ENCODE peak calls at places on chromosome X, in nine cellular contexts. I is heart left ventricle, V is ovary, Z is right lobe of liver, Y is HCT116, Q is transverse colon, P is adrenal gland, H is IMR-90, S is sigmoid colon. K is an unnamed sample.

GRCh38 chrX:74232859-74233258 is 71.1 kb upstream of the ZCCHC13 start:
- DNase-seq in I (no peak), V (no peak), Z (no peak), Y (no peak), Q (no peak), P (no peak), H (peak; percentile 23), S (no peak), K (no peak)

GRCh38 chrX:136209016-136209738 is 42.0 kb downstream of the MAP7D3 start:
- DNase-seq in I (peak; percentile 59), V (peak; percentile 71), Z (peak; percentile 45), Y (no peak), Q (peak; percentile 45), P (peak; percentile 80), H (peak; percentile 56), S (peak; percentile 84), K (peak; percentile 54)

GRCh38 chrX:1451676-1452496 is 823 bp downstream of the ASMTL start:
- DNase-seq in I (peak; percentile 42), V (peak; percentile 51), Z (no peak), Y (no peak), Q (peak; percentile 33), P (peak; percentile 65), H (no peak), S (peak; percentile 80), K (no peak)

GRCh38 chrX:119870626-119871131 is 854 bp downstream of the RNF113A start:
- DNase-seq in I (no peak), V (no peak), Z (no peak), Y (no peak), Q (peak; percentile 29), P (peak; percentile 53), H (peak; percentile 23), S (peak; percentile 52), K (peak; percentile 13)

GRCh38 chrX:117134983-117135382 is 672.2 kb upstream of the CT83 start:
- DNase-seq in I (no peak), V (no peak), Z (no peak), Y (no peak), Q (no peak), P (no peak), H (no peak), S (no peak), K (no peak)

GRCh38 chrX:23333842-23334535 is 660 bp upstream of the PTCHD1 start:
- DNase-seq in I (no peak), V (no peak), Z (no peak), Y (no peak), Q (peak; percentile 17), P (no peak), H (no peak), S (peak; percentile 71), K (no peak)

GRCh38 chrX:131728295-131729145 is 184.6 kb downstream of the OR13H1 start:
- DNase-seq in I (peak; percentile 73), V (peak; percentile 90), Z (peak; percentile 46), Y (no peak), Q (peak; percentile 85), P (no peak), H (peak; percentile 86), S (peak; percentile 91), K (peak; percentile 87)

GRCh38 chrX:54865208-54865607 is 55.4 kb upstream of the TRO start:
- DNase-seq in I (no peak), V (no peak), Z (no peak), Y (no peak), Q (no peak), P (no peak), H (no peak), S (no peak), K (no peak)

DNA sequence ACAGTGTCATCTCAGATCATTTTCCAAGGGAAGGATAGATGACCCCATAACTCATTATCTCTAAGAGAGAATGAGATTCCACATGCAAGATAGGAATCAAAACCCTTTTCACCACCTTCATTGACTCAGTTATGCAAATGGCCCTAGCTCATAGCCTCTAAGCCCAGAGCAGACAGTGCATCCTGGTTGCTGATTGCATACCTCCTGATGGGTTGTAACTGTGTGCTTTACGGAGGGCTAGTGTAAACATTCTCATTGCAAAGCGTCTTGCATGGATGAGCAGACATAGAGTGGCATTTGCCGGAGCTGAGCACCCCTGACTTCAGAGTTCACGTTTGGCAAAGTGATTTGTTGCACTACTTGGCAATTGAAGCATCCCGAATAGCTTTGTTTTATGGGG is 151.0 kb downstream of the VCX3A start:
- DNase-seq in I (no peak), V (no peak), Z (no peak), Y (no peak), Q (no peak), P (no peak), H (no peak), S (no peak), K (no peak)
- H3K27ac ChIP-seq in I (no peak overlapping the region), V (no peak overlapping the region), Z (no peak overlapping the region), Y (no peak overlapping the region), Q (no peak overlapping the region), P (no peak overlapping the region), H (no peak overlapping the region), S (no peak overlapping the region), K (no peak overlapping the region)

GRCh38 chrX:19865567-19866363 is 21.6 kb downstream of the SH3KBP1 start:
- DNase-seq in I (no peak), V (no peak), Z (no peak), Y (no peak), Q (no peak), P (no peak), H (no peak), S (no peak), K (no peak)

GRCh38 chrX:19864736-19865135 is 22.7 kb downstream of the SH3KBP1 start:
- DNase-seq in I (no peak), V (no peak), Z (no peak), Y (no peak), Q (no peak), P (no peak), H (no peak), S (no peak), K (no peak)

GRCh38 chrX:19862634-19863236 is 24.7 kb downstream of the SH3KBP1 start:
- DNase-seq in I (no peak), V (no peak), Z (no peak), Y (no peak), Q (no peak), P (no peak), H (no peak), S (no peak), K (no peak)

GRCh38 chrX:19860571-19860970 is 26.8 kb downstream of the SH3KBP1 start:
- DNase-seq in I (no peak), V (no peak), Z (no peak), Y (no peak), Q (no peak), P (no peak), H (no peak), S (no peak), K (no peak)

DNA sequence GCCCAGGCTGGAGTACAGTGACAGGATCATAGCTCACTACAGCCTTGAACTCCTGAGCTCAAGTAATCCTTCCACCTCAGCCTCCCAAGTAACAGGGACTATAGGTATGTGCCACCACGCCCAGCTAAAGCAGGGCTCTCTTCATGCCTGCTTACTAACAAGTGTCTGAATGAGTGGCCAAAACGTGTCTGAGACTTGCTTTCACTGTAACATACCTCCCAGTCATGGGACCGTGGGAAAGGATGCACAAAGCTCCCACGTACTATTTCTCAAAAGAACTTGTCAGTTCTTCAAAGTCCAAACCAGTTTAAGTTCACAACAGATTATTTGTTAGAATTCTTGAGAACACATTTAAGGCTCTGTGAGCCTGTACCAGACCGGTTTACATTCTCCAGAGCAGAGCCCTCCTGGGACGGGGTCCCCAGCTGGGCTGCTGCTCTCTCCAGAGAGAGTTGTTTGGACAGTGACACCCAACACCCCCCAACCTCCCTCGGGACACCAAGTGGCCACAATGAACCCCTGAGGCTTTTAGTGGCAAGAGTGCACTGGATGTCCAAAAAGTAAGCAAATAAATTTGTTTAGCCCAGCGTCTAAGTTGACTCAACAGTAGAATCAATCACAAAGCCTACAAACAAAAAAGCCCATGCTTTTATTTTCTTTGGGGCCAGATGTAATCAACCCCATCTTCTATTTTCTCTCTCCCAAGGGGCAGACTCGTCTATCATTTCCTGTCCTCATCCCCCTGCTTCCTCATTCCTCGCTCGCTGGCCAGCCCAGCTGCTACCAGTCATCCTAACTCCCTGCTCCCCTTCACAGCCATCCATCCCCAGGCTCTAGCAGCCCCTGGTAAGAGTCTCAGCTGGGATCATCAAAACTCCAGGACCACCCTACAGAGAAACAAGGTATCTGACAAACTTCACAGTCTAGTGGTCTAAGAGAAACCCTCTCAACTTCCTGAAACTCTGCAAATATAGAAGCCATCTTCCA is 23.9 kb downstream of the SH3KBP1 start:
- DNase-seq in I (no peak), V (no peak), Z (no peak), Y (no peak), Q (no peak), P (no peak), H (peak; percentile 29), S (no peak), K (no peak)
- TF ChIP-seq POLR2A in I (no peak), V (no peak), Z (no peak), Y (no peak), Q (no peak), P (no peak), H (no peak), S (no peak), K (no peak)

GRCh38 chrX:12996934-12997435 is 22.1 kb downstream of the TMSB4X start:
- DNase-seq in I (no peak), V (no peak), Z (no peak), Y (no peak), Q (no peak), P (no peak), H (no peak), S (no peak), K (no peak)
- H3K27ac ChIP-seq in I (no peak overlapping the region), V (no peak overlapping the region), Z (peak overlapping the region; percentile 30), Y (no peak overlapping the region), Q (no peak overlapping the region), P (no peak overlapping the region), H (no peak overlapping the region), S (no peak overlapping the region), K (peak overlapping the region; percentile 88)

GRCh38 chrX:129933700-129934099 is 27.7 kb downstream of the UTP14A start:
- DNase-seq in I (no peak), V (no peak), Z (no peak), Y (no peak), Q (no peak), P (no peak), H (no peak), S (no peak), K (no peak)

GRCh38 chrX:129930941-129931410 is 25.0 kb downstream of the UTP14A start:
- DNase-seq in I (no peak), V (no peak), Z (no peak), Y (no peak), Q (no peak), P (peak; percentile 55), H (no peak), S (no peak), K (no peak)

GRCh38 chrX:129931411-129932136 is 25.6 kb downstream of the UTP14A start:
- DNase-seq in I (peak; percentile 95), V (peak; percentile 93), Z (peak; percentile 87), Y (peak; percentile 79), Q (peak; percentile 93), P (peak; percentile 97), H (peak; percentile 84), S (peak; percentile 97), K (peak; percentile 95)

GRCh38 chrX:129932792-129933321 is 26.9 kb downstream of the UTP14A start:
- DNase-seq in I (peak; percentile 32), V (peak; percentile 32), Z (peak; percentile 41), Y (no peak), Q (peak; percentile 26), P (peak; percentile 64), H (no peak), S (peak; percentile 71), K (peak; percentile 17)

DNA sequence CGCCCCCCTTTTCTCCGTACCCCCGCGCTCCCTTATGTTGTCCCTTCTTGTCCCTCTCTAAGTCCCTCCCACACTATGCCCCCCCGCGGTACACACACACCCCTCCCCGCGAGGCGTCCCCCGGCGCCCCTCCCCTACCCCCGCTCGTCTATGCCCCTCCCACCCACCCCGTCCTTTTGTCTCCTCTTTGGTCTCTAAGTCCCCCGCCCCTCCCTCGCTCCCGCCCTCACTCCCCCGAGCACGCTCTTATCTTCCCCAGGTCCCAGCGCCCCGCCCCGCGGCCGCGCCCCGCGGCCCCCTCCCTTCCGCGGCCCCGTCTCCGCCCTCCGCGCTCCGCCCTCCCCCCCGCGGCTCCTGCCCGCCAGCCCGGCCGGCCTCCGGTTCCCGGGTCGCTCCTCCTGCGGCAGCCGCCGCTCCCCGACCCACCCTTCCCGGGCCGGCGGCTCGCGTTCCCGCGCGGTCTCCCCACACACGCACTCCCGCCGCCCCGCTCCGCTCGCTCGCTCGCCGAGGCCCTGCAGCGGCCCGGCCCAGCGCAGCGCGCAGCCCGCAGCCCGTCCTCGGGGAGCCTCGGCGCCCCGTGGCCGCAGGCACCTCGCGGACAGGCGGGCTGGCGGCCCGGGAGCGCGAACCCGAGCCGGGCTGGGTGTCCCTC is 26.3 kb downstream of the UTP14A start:
- DNase-seq in I (peak; percentile 95), V (peak; percentile 89), Z (peak; percentile 90), Y (peak; percentile 81), Q (peak; percentile 92), P (peak; percentile 95), H (peak; percentile 81), S (peak; percentile 97), K (peak; percentile 91)
- TF ChIP-seq POLR2A in I (no peak), V (peak; percentile 25), Z (peak; percentile 11), Y (no peak), Q (no peak), P (no peak), H (no peak), S (no peak), K (no peak)

K was measured in body of pancreas.